ENCODE peak calls at places on chromosomes 5 and 9, in six cellular contexts. U, C, I, T, X and Z are unnamed samples.

GRCh38 chr5:144237851-144238250 is 67.2 kb downstream of the KCTD16 start:
- DNase-seq in C (no peak), I (peak; percentile 21), X (no peak), T (no peak), U (no peak), Z (no peak)

GRCh38 chr9:127112683-127113539 is 9.5 kb downstream of the ANGPTL2 start:
- DNase-seq in T (no peak), I (peak; percentile 34), X (peak; percentile 58), U (no peak), C (no peak), Z (no peak)

GRCh38 chr9:19999491-20000057 is 210.7 kb upstream of the SLC24A2 start:
- DNase-seq in U (no peak), C (no peak), X (no peak), T (no peak), I (peak; percentile 82), Z (peak; percentile 64)

GRCh38 chr9:7912037-7912535 is 112.5 kb upstream of the DMAC1 start:
- DNase-seq in I (no peak), C (no peak), U (no peak), T (no peak), X (no peak), Z (no peak)

GRCh38 chr5:57696005-57696755 is 213.6 kb upstream of the ACTBL2 start:
- DNase-seq in T (no peak), X (peak; percentile 26), I (peak; percentile 4), C (no peak), U (no peak), Z (no peak)

GRCh38 chr5:133882107-133882695 is 86.2 kb downstream of the C5orf15 start:
- DNase-seq in C (no peak), I (no peak), U (no peak), T (no peak), X (no peak), Z (no peak)

GRCh38 chr5:170312666-170313065 is 15.1 kb upstream of the LCP2 start:
- DNase-seq in C (no peak), U (no peak), I (peak; percentile 53), X (no peak), T (peak; percentile 70), Z (no peak)

GRCh38 chr9:22808876-22809275 is 362.3 kb downstream of the DMRTA1 start:
- DNase-seq in U (no peak), T (no peak), C (no peak), I (no peak), X (no peak), Z (no peak)

GRCh38 chr5:135141303-135142268 is 107.6 kb upstream of the PITX1 start:
- DNase-seq in U (no peak), T (no peak), C (no peak), X (peak; percentile 95), I (peak; percentile 45), Z (no peak)

GRCh38 chr9:123550012-123550411 is 194.0 kb downstream of the CRB2 start:
- DNase-seq in I (no peak), U (no peak), C (no peak), X (no peak), T (no peak), Z (no peak)

GRCh38 chr9:79670269-79670961 is 98.7 kb downstream of the TLE4 start:
- DNase-seq in U (no peak), C (no peak), X (no peak), I (peak; percentile 21), T (no peak), Z (no peak)

GRCh38 chr5:171989276-171989675 is 17.2 kb downstream of the FBXW11 start:
- DNase-seq in U (no peak), I (no peak), C (no peak), X (peak; percentile 66), T (no peak), Z (no peak)

GRCh38 chr5:130141689-130142320 is 237.5 kb downstream of the CHSY3 start:
- DNase-seq in U (no peak), T (no peak), X (no peak), C (no peak), I (peak; percentile 55), Z (no peak)

GRCh38 chr9:82255533-82255932 is 267.0 kb downstream of the SPATA31D1 start:
- DNase-seq in I (no peak), C (no peak), T (no peak), X (no peak), U (no peak), Z (no peak)

GRCh38 chr9:117671468-117671867 is 32.7 kb upstream of the TLR4 start:
- DNase-seq in T (no peak), C (no peak), X (no peak), I (peak; percentile 28), U (no peak), Z (no peak)

GRCh38 chr9:97747201-97747965 is 50.2 kb upstream of the XPA start:
- DNase-seq in I (no peak), C (no peak), U (no peak), T (no peak), X (peak; percentile 46), Z (no peak)

GRCh38 chr9:97751510-97751909 is 54.4 kb upstream of the XPA start:
- DNase-seq in C (no peak), I (no peak), T (no peak), X (no peak), U (no peak), Z (no peak)

GRCh38 chr9:97749928-97750327 is 52.8 kb upstream of the XPA start:
- DNase-seq in C (no peak), X (no peak), I (no peak), T (no peak), U (no peak), Z (no peak)

GRCh38 chr9:97744710-97745708 is 47.9 kb upstream of the XPA start:
- DNase-seq in X (no peak), I (no peak), T (no peak), U (no peak), C (no peak), Z (peak; percentile 69)

DNA sequence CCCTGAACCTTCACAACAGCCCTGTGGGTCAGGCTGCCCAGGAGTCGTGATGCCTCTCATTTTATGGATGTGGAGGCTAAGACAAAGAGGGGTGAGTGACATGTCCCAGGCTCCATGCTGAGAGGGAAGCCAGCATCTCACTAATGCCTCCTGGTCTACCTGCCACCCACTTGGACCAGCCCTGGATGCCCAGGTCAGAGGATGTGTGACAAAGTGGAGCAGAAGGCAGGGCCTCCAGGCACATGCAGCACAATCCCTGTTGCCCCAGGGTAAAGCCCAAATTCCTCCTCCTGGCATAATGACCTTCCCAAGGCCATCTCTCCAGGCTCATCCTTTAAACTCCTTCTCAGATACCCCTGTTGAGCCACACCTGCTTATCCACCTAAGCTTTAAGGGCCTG is 51.4 kb upstream of the XPA start:
- DNase-seq in X (no peak), U (no peak), T (no peak), I (no peak), C (no peak), Z (no peak)
- H3K4me1 ChIP-seq in X (peaks cover 16% of the 10 kb centered on the region), U (no peaks in the 10 kb centered on the region), T (no peaks in the 10 kb centered on the region), I (no peaks in the 10 kb centered on the region), C (no peaks in the 10 kb centered on the region), Z (peaks cover 28% of the 10 kb centered on the region)

GRCh38 chr9:122370869-122371467 is at the start of gene PTGS1:
- DNase-seq in U (peak; percentile 49), T (peak; percentile 72), C (no peak), X (no peak), I (peak; percentile 67), Z (no peak)
- H3K4me1 ChIP-seq in U (peaks cover 17% of the 10 kb centered on the region), T (peaks cover 29% of the 10 kb centered on the region), C (peaks cover 59% of the 10 kb centered on the region), X (peaks cover 6% of the 10 kb centered on the region), I (peaks cover 18% of the 10 kb centered on the region), Z (peaks cover 6% of the 10 kb centered on the region)

GRCh38 chr9:129494113-129494789 is 126.7 kb downstream of the C9orf50 start:
- DNase-seq in T (no peak), C (peak; percentile 67), X (peak; percentile 66), U (peak; percentile 86), I (no peak), Z (no peak)

GRCh38 chr9:129496187-129497063 is 124.5 kb downstream of the C9orf50 start:
- DNase-seq in U (peak; percentile 97), I (peak; percentile 98), C (peak; percentile 97), T (peak; percentile 94), X (peak; percentile 65), Z (peak; percentile 90)

GRCh38 chr9:129497064-129497836 is 123.7 kb downstream of the C9orf50 start:
- DNase-seq in I (peak; percentile 56), T (no peak), U (peak; percentile 56), X (no peak), C (peak; percentile 76), Z (peak; percentile 74)

GRCh38 chr9:129493714-129494047 is 127.2 kb downstream of the C9orf50 start:
- DNase-seq in C (no peak), T (no peak), I (no peak), U (no peak), X (no peak), Z (no peak)

GRCh38 chr9:129495422-129496186 is 125.3 kb downstream of the C9orf50 start:
- DNase-seq in T (peak; percentile 94), I (peak; percentile 90), C (peak; percentile 96), U (peak; percentile 96), X (peak; percentile 78), Z (peak; percentile 89)
- H3K4me1 ChIP-seq in T (peaks cover 76% of the 10 kb centered on the region), I (peaks cover 31% of the 10 kb centered on the region), C (peaks cover 97% of the 10 kb centered on the region), U (peaks cover 73% of the 10 kb centered on the region), X (peaks cover 53% of the 10 kb centered on the region), Z (peaks cover 63% of the 10 kb centered on the region)

GRCh38 chr5:142425286-142426065 is 100.7 kb upstream of the SPRY4 start:
- DNase-seq in T (no peak), I (peak; percentile 77), C (no peak), X (no peak), U (no peak), Z (no peak)
- H3K4me1 ChIP-seq in T (peaks cover 5% of the 10 kb centered on the region), I (peaks cover 6% of the 10 kb centered on the region), C (peaks cover 8% of the 10 kb centered on the region), X (peaks cover 16% of the 10 kb centered on the region), U (no peaks in the 10 kb centered on the region), Z (peaks cover 52% of the 10 kb centered on the region)

GRCh38 chr9:37039065-37039464 is 5.0 kb upstream of the PAX5 start:
- DNase-seq in C (no peak), U (no peak), T (no peak), I (no peak), X (no peak), Z (no peak)

GRCh38 chr9:37037137-37037743 is 3.2 kb upstream of the PAX5 start:
- DNase-seq in C (no peak), T (no peak), I (no peak), X (no peak), U (no peak), Z (no peak)

GRCh38 chr9:37042421-37042820 is 8.4 kb upstream of the PAX5 start:
- DNase-seq in T (no peak), X (no peak), I (no peak), U (no peak), C (no peak), Z (no peak)

GRCh38 chr9:37037744-37038640 is 3.9 kb upstream of the PAX5 start:
- DNase-seq in T (no peak), I (peak; percentile 54), X (no peak), U (no peak), C (no peak), Z (no peak)

GRCh38 chr9:37040508-37041127 is 6.5 kb upstream of the PAX5 start:
- DNase-seq in I (no peak), X (no peak), T (no peak), C (no peak), U (no peak), Z (no peak)
- H3K4me1 ChIP-seq in I (no peaks in the 10 kb centered on the region), X (no peaks in the 10 kb centered on the region), T (peaks cover 24% of the 10 kb centered on the region), C (peaks cover 25% of the 10 kb centered on the region), U (peaks cover 22% of the 10 kb centered on the region), Z (peaks cover 10% of the 10 kb centered on the region)

DNA sequence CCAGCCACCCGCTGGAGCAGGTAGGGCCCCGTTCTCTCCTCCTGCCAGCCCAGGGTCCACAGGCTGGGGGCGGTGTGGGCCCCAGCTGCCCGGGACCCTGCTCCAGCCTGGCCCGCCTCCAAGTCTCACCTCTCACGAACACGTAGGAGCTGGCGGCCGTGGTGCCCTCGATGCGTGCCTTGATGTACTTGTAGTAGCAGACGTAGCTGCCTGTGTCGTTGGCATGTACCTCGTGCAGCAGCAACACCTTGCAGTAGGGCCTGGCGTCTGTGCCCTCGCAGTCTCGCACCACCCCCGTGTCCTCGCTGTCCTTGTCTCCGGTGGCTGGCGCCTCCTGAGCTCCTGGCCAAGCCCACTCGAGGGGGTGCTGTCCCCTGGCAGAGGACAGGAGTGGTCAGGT is 19.0 kb downstream of the FLT4 start:
- DNase-seq in X (no peak), C (no peak), I (no peak), U (no peak), T (no peak), Z (no peak)
- H3K4me1 ChIP-seq in X (no peaks in the 10 kb centered on the region), C (no peaks in the 10 kb centered on the region), I (no peaks in the 10 kb centered on the region), U (no peaks in the 10 kb centered on the region), T (no peaks in the 10 kb centered on the region), Z (no peaks in the 10 kb centered on the region)